ENCODE peak calls at places on chromosomes 3 and 15, in six cellular contexts. One of them, this sample, is unnamed.

GRCh38 chr3:124643453-124643852 is 86.8 kb upstream of the UMPS start:
- DNase-seq in breast epithelium: no peak
- DNase-seq in astrocyte of the spinal cord: no peak
- DNase-seq in lower leg skin: no peak
- DNase-seq in transverse colon: no peak
- DNase-seq in IMR-90: no peak
- DNase-seq in this sample: no peak

GRCh38 chr3:194930439-194931204 is 244.9 kb downstream of the FAM43A start:
- DNase-seq in breast epithelium: no peak
- DNase-seq in astrocyte of the spinal cord: peak
- DNase-seq in lower leg skin: no peak
- DNase-seq in transverse colon: no peak
- DNase-seq in IMR-90: peak
- DNase-seq in this sample: peak

GRCh38 chr3:98980915-98981596 is 79.6 kb upstream of the DCBLD2 start:
- DNase-seq in breast epithelium: no peak
- DNase-seq in astrocyte of the spinal cord: peak
- DNase-seq in lower leg skin: no peak
- DNase-seq in transverse colon: no peak
- DNase-seq in IMR-90: peak
- DNase-seq in this sample: peak

GRCh38 chr3:157618075-157618760 is 115.0 kb upstream of the VEPH1 start:
- DNase-seq in breast epithelium: no peak
- DNase-seq in astrocyte of the spinal cord: peak
- DNase-seq in lower leg skin: no peak
- DNase-seq in transverse colon: no peak
- DNase-seq in IMR-90: peak
- DNase-seq in this sample: peak

GRCh38 chr3:148023994-148024393 is 614.8 kb downstream of the ZIC1 start:
- DNase-seq in breast epithelium: no peak
- DNase-seq in astrocyte of the spinal cord: peak
- DNase-seq in lower leg skin: no peak
- DNase-seq in transverse colon: no peak
- DNase-seq in IMR-90: peak
- DNase-seq in this sample: peak

GRCh38 chr3:140898340-140899180 is 43.1 kb upstream of the SLC25A36 start:
- DNase-seq in breast epithelium: no peak
- DNase-seq in astrocyte of the spinal cord: peak
- DNase-seq in lower leg skin: no peak
- DNase-seq in transverse colon: no peak
- DNase-seq in IMR-90: peak
- DNase-seq in this sample: peak

GRCh38 chr15:28960979-28961378 is 75.2 kb downstream of the APBA2 start:
- DNase-seq in breast epithelium: no peak
- DNase-seq in astrocyte of the spinal cord: peak
- DNase-seq in lower leg skin: no peak
- DNase-seq in transverse colon: no peak
- DNase-seq in IMR-90: peak
- DNase-seq in this sample: peak

GRCh38 chr3:158103131-158103955 is 2.9 kb downstream of the SHOX2 start:
- DNase-seq in breast epithelium: no peak
- DNase-seq in astrocyte of the spinal cord: peak
- DNase-seq in lower leg skin: no peak
- DNase-seq in transverse colon: peak
- DNase-seq in IMR-90: no peak
- DNase-seq in this sample: no peak

GRCh38 chr3:102353148-102353547 is 81.7 kb upstream of the ZPLD1 start:
- DNase-seq in breast epithelium: no peak
- DNase-seq in astrocyte of the spinal cord: no peak
- DNase-seq in lower leg skin: no peak
- DNase-seq in transverse colon: no peak
- DNase-seq in IMR-90: no peak
- DNase-seq in this sample: peak

GRCh38 chr3:88433572-88433971 is 283.8 kb downstream of the C3orf38 start:
- DNase-seq in breast epithelium: no peak
- DNase-seq in astrocyte of the spinal cord: no peak
- DNase-seq in lower leg skin: no peak
- DNase-seq in transverse colon: no peak
- DNase-seq in IMR-90: no peak
- DNase-seq in this sample: no peak

GRCh38 chr3:61371123-61371522 is 119.9 kb upstream of the FHIT start:
- DNase-seq in breast epithelium: no peak
- DNase-seq in astrocyte of the spinal cord: peak
- DNase-seq in lower leg skin: no peak
- DNase-seq in transverse colon: no peak
- DNase-seq in IMR-90: no peak
- DNase-seq in this sample: peak

GRCh38 chr3:36876181-36876936 is 68.5 kb downstream of the TRANK1 start:
- DNase-seq in breast epithelium: no peak
- DNase-seq in astrocyte of the spinal cord: no peak
- DNase-seq in lower leg skin: no peak
- DNase-seq in transverse colon: no peak
- DNase-seq in IMR-90: no peak
- DNase-seq in this sample: no peak

GRCh38 chr3:76147846-76148245 is 362.5 kb upstream of the ZNF717 start:
- DNase-seq in breast epithelium: no peak
- DNase-seq in astrocyte of the spinal cord: no peak
- DNase-seq in lower leg skin: no peak
- DNase-seq in transverse colon: no peak
- DNase-seq in IMR-90: no peak
- DNase-seq in this sample: no peak

GRCh38 chr15:65641723-65642475 is 20.2 kb downstream of the SLC24A1 start:
- DNase-seq in breast epithelium: no peak
- DNase-seq in astrocyte of the spinal cord: no peak
- DNase-seq in lower leg skin: no peak
- DNase-seq in transverse colon: no peak
- DNase-seq in IMR-90: no peak
- DNase-seq in this sample: no peak

GRCh38 chr3:160929595-160929994 is 173.6 kb downstream of the PPM1L start:
- DNase-seq in breast epithelium: no peak
- DNase-seq in astrocyte of the spinal cord: no peak
- DNase-seq in lower leg skin: no peak
- DNase-seq in transverse colon: peak
- DNase-seq in IMR-90: no peak
- DNase-seq in this sample: peak

GRCh38 chr3:170075425-170076091 is 37.8 kb downstream of the GPR160 start:
- DNase-seq in breast epithelium: no peak
- DNase-seq in astrocyte of the spinal cord: no peak
- DNase-seq in lower leg skin: no peak
- DNase-seq in transverse colon: no peak
- DNase-seq in IMR-90: no peak
- DNase-seq in this sample: no peak

DNA sequence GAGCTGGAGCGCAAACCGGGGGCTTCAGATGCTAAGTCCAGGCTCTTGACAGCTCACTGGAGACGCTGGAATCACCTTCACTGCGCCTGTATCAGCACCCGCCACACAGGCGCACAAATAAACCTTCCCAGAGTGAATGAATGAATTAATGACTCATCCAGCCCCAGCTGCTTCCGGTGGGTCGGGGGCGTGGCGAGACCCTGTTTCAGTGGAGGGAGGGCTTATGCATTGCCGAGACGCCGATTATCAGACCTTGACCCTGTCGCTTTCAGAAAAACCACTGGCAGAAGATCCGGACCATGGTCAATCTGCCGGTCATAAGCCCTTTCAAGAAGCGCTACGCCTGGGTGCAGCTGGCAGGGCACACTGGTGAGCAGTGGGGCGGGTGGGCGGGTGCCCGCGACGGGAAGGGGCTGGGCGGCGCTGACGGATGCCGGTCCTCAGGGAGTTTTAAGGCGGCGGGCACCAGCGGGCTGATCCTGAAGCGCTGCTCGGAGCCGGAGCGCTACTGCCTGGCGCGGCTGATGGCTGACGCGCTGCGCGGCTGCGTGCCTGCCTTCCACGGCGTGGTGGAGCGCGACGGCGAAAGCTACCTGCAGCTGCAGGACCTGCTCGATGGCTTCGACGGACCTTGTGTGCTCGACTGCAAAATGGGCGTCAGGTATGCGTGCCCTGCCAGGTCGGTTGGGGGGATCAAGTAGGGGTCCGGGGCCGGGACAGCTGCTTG is 7.7 kb downstream of the ITPKA start:
- DNase-seq in breast epithelium: no peak
- DNase-seq in astrocyte of the spinal cord: no peak
- DNase-seq in lower leg skin: no peak
- DNase-seq in transverse colon: no peak
- DNase-seq in IMR-90: peak
- DNase-seq in this sample: no peak
- H3K4me3 ChIP-seq in breast epithelium: peak
- H3K4me3 ChIP-seq in astrocyte of the spinal cord: peak
- H3K4me3 ChIP-seq in lower leg skin: no peak
- H3K4me3 ChIP-seq in transverse colon: peak
- H3K4me3 ChIP-seq in IMR-90: peak
- H3K4me3 ChIP-seq in this sample: peak

GRCh38 chr15:57503051-57503702 is 88.5 kb upstream of the MYZAP start:
- DNase-seq in breast epithelium: no peak
- DNase-seq in astrocyte of the spinal cord: no peak
- DNase-seq in lower leg skin: no peak
- DNase-seq in transverse colon: no peak
- DNase-seq in IMR-90: no peak
- DNase-seq in this sample: no peak
- TF ChIP-seq CTCF in breast epithelium: no peak
- TF ChIP-seq CTCF in astrocyte of the spinal cord: peak
- TF ChIP-seq CTCF in lower leg skin: no peak
- TF ChIP-seq CTCF in transverse colon: no peak
- TF ChIP-seq CTCF in IMR-90: peak
- TF ChIP-seq CTCF in this sample: peak

GRCh38 chr3:50519471-50520089 is 16.1 kb upstream of the CACNA2D2 start:
- DNase-seq in breast epithelium: peak
- DNase-seq in astrocyte of the spinal cord: peak
- DNase-seq in lower leg skin: peak
- DNase-seq in transverse colon: peak
- DNase-seq in IMR-90: peak
- DNase-seq in this sample: peak

GRCh38 chr3:50518441-50518840 is 15.0 kb upstream of the CACNA2D2 start:
- DNase-seq in breast epithelium: no peak
- DNase-seq in astrocyte of the spinal cord: no peak
- DNase-seq in lower leg skin: no peak
- DNase-seq in transverse colon: no peak
- DNase-seq in IMR-90: no peak
- DNase-seq in this sample: no peak

GRCh38 chr3:50517721-50518206 is 14.3 kb upstream of the CACNA2D2 start:
- DNase-seq in breast epithelium: no peak
- DNase-seq in astrocyte of the spinal cord: no peak
- DNase-seq in lower leg skin: no peak
- DNase-seq in transverse colon: no peak
- DNase-seq in IMR-90: no peak
- DNase-seq in this sample: no peak

GRCh38 chr3:50515565-50516047 is 12.2 kb upstream of the CACNA2D2 start:
- DNase-seq in breast epithelium: no peak
- DNase-seq in astrocyte of the spinal cord: peak
- DNase-seq in lower leg skin: no peak
- DNase-seq in transverse colon: peak
- DNase-seq in IMR-90: no peak
- DNase-seq in this sample: peak

DNA sequence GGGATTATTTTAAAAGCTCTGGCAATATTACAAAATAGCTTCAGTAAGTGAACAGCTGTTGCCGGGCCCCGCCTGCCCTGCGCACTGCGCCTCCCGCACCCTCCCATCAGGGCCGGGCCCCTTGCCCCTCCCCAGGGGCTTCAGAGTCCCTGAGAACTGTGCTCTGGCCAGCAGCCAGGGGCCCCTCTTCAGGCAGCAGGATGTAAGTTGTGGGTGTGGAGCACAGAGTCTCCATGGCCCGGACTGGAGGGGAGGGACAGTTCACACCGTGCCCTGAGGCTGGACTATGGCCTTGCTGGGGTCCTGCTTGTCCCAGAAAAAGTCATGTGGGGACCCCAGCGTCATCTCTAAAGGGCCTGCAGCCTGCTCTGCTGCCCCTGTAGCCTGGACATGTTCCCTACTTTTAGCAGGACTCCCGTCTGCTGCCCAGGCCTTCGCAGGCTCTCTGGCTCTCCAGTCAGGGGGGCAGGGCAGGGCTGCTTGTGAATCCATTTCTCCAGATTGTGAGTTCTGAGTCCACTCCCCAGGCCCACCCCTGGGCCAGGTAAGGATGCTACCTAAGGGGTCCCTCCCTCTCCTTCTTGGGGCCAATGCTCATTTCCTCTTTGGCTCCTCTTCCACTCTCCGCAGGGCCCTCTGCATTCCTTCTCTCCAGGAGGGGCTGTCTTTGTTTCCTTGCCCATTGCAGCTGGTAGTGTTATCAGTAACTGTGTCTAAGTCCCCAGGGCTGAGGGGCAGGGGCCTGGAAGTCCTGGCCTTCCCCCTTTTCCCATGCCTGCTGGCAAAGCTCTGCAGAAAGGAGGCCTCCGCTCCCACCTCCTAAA is 12.8 kb upstream of the CACNA2D2 start:
- DNase-seq in breast epithelium: no peak
- DNase-seq in astrocyte of the spinal cord: peak
- DNase-seq in lower leg skin: no peak
- DNase-seq in transverse colon: peak
- DNase-seq in IMR-90: no peak
- DNase-seq in this sample: peak
- H3K4me3 ChIP-seq in breast epithelium: no peak
- H3K4me3 ChIP-seq in astrocyte of the spinal cord: no peak
- H3K4me3 ChIP-seq in lower leg skin: no peak
- H3K4me3 ChIP-seq in transverse colon: peak
- H3K4me3 ChIP-seq in IMR-90: no peak
- H3K4me3 ChIP-seq in this sample: no peak

DNA sequence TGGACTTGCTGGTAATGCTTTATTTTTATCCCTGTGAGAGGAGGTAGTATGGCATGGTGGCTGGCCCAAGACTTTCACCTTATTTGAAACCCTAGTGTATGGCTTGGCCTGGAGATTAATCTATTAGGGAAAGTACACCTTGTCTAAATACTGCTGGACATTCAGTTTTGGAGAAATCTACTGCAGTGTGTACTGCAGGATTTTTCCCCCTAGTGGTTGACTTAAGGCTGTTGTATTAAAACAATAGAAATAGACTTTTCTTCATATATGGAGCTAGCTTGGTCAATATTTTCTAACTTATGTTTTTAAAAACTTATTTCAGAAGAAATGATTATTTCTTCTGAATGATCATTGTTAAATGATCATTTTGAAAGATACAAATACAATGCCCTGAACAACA is 13.9 kb upstream of the SLITRK3 start:
- DNase-seq in breast epithelium: no peak
- DNase-seq in astrocyte of the spinal cord: no peak
- DNase-seq in lower leg skin: no peak
- DNase-seq in transverse colon: no peak
- DNase-seq in IMR-90: no peak
- DNase-seq in this sample: no peak
- TF ChIP-seq CTCF in breast epithelium: no peak
- TF ChIP-seq CTCF in astrocyte of the spinal cord: peak
- TF ChIP-seq CTCF in lower leg skin: no peak
- TF ChIP-seq CTCF in transverse colon: no peak
- TF ChIP-seq CTCF in IMR-90: no peak
- TF ChIP-seq CTCF in this sample: peak

GRCh38 chr15:43518073-43518761 is 809 bp downstream of the MAP1A start:
- DNase-seq in breast epithelium: no peak
- DNase-seq in astrocyte of the spinal cord: peak
- DNase-seq in lower leg skin: no peak
- DNase-seq in transverse colon: no peak
- DNase-seq in IMR-90: peak
- DNase-seq in this sample: peak
- H3K4me3 ChIP-seq in breast epithelium: peak
- H3K4me3 ChIP-seq in astrocyte of the spinal cord: peak
- H3K4me3 ChIP-seq in lower leg skin: peak
- H3K4me3 ChIP-seq in transverse colon: peak
- H3K4me3 ChIP-seq in IMR-90: peak
- H3K4me3 ChIP-seq in this sample: peak

GRCh38 chr3:71881041-71881440 is 96.1 kb upstream of the PROK2 start:
- DNase-seq in breast epithelium: no peak
- DNase-seq in astrocyte of the spinal cord: no peak
- DNase-seq in lower leg skin: no peak
- DNase-seq in transverse colon: no peak
- DNase-seq in IMR-90: no peak
- DNase-seq in this sample: no peak
- TF ChIP-seq CTCF in breast epithelium: no peak
- TF ChIP-seq CTCF in astrocyte of the spinal cord: no peak
- TF ChIP-seq CTCF in lower leg skin: no peak
- TF ChIP-seq CTCF in transverse colon: no peak
- TF ChIP-seq CTCF in IMR-90: no peak
- TF ChIP-seq CTCF in this sample: no peak

GRCh38 chr3:4528802-4529201 is 35.7 kb downstream of the ITPR1 start:
- DNase-seq in breast epithelium: no peak
- DNase-seq in astrocyte of the spinal cord: no peak
- DNase-seq in lower leg skin: no peak
- DNase-seq in transverse colon: no peak
- DNase-seq in IMR-90: no peak
- DNase-seq in this sample: peak
- H3K4me3 ChIP-seq in breast epithelium: no peak
- H3K4me3 ChIP-seq in astrocyte of the spinal cord: no peak
- H3K4me3 ChIP-seq in lower leg skin: no peak
- H3K4me3 ChIP-seq in transverse colon: no peak
- H3K4me3 ChIP-seq in IMR-90: no peak
- H3K4me3 ChIP-seq in this sample: no peak